ENCODE peak calls at places on chromosome 12, in five cellular contexts. H, I, X, O and J are unnamed samples.

GRCh38 chr12:18141583-18141982 is 51.6 kb upstream of the RERGL start:
- DNase-seq in H (peak; percentile 43), I (no peak), X (no peak), O (peak; percentile 63), J (no peak)

GRCh38 chr12:6038160-6038559 is 86.3 kb downstream of the VWF start:
- DNase-seq in H (peak; percentile 75), I (peak; percentile 86), X (no peak), O (peak; percentile 43), J (peak; percentile 58)

GRCh38 chr12:88579572-88579940 is 715 bp downstream of the KITLG start:
- DNase-seq in H (no peak), I (no peak), X (peak; percentile 54), O (peak; percentile 47), J (no peak)

GRCh38 chr12:111585619-111586135 is 13.4 kb downstream of the ATXN2 start:
- DNase-seq in H (no peak), I (no peak), X (no peak), O (no peak), J (no peak)

GRCh38 chr12:104805186-104805585 is 152.9 kb downstream of the SLC41A2 start:
- DNase-seq in H (peak; percentile 24), I (no peak), X (no peak), O (peak; percentile 67), J (no peak)

GRCh38 chr12:102421801-102422583 is 58.4 kb downstream of the IGF1 start:
- DNase-seq in H (no peak), I (no peak), X (no peak), O (no peak), J (no peak)

GRCh38 chr12:64352181-64352580 is 38.4 kb downstream of the C12orf56 start:
- DNase-seq in H (no peak), I (no peak), X (no peak), O (no peak), J (no peak)

GRCh38 chr12:2344892-2345291 is 292.1 kb downstream of the CACNA1C start:
- DNase-seq in H (no peak), I (no peak), X (no peak), O (no peak), J (no peak)

GRCh38 chr12:101857043-101857558 is 20.3 kb upstream of the DRAM1 start:
- DNase-seq in H (peak; percentile 25), I (no peak), X (no peak), O (peak; percentile 92), J (no peak)

GRCh38 chr12:4134434-4134762 is 139.2 kb upstream of the CCND2 start:
- DNase-seq in H (no peak), I (no peak), X (no peak), O (no peak), J (no peak)

GRCh38 chr12:97758102-97758501 is 295.5 kb downstream of the RMST start:
- DNase-seq in H (no peak), I (no peak), X (no peak), O (no peak), J (no peak)

GRCh38 chr12:24898185-24898584 is 50.7 kb downstream of the BCAT1 start:
- DNase-seq in H (peak; percentile 74), I (no peak), X (no peak), O (no peak), J (no peak)

GRCh38 chr12:47838286-47838931 is 18.7 kb upstream of the HDAC7 start:
- DNase-seq in H (peak; percentile 53), I (peak; percentile 49), X (no peak), O (peak; percentile 49), J (no peak)